ENCODE peak calls at places on chromosome 1, in five cellular contexts. J, B, M, P and N are unnamed samples.

GRCh38 chr1:204439976-204440375 is 28.4 kb upstream of the PPP1R15B start:
- DNase-seq in J (no peak), B (no peak), M (no peak), P (no peak), N (no peak)

GRCh38 chr1:70426154-70427131 is 15.4 kb downstream of the CTH start:
- DNase-seq in J (no peak), B (no peak), M (no peak), P (no peak), N (no peak)

GRCh38 chr1:156804026-156804425 is 12.6 kb downstream of the SH2D2A start:
- DNase-seq in J (no peak), B (no peak), M (no peak), P (no peak), N (no peak)

GRCh38 chr1:175078629-175079028 is 11.0 kb downstream of the TNN start:
- DNase-seq in J (no peak), B (no peak), M (no peak), P (no peak), N (no peak)

GRCh38 chr1:60571811-60572210 is 498.2 kb upstream of the C1orf87 start:
- DNase-seq in J (no peak), B (no peak), M (peak; percentile 43), P (no peak), N (peak; percentile 54)

GRCh38 chr1:215181518-215181917 is 99.0 kb downstream of the KCNK2 start:
- DNase-seq in J (no peak), B (no peak), M (no peak), P (no peak), N (no peak)

GRCh38 chr1:181101581-181102226 is 13.2 kb downstream of the IER5 start:
- DNase-seq in J (peak; percentile 75), B (no peak), M (no peak), P (no peak), N (no peak)

GRCh38 chr1:84683508-84683907 is 6.8 kb downstream of the SSX2IP start:
- DNase-seq in J (no peak), B (no peak), M (no peak), P (no peak), N (no peak)

GRCh38 chr1:18883079-18883478 is 19.3 kb downstream of the ALDH4A1 start:
- DNase-seq in J (no peak), B (no peak), M (no peak), P (no peak), N (no peak)

GRCh38 chr1:93723101-93723500 is 41.5 kb upstream of the BCAR3 start:
- DNase-seq in J (peak; percentile 52), B (no peak), M (no peak), P (no peak), N (no peak)

GRCh38 chr1:183622884-183623785 is 12.4 kb downstream of the ARPC5 start:
- DNase-seq in J (peak; percentile 82), B (peak; percentile 7), M (peak; percentile 61), P (no peak), N (peak; percentile 37)

GRCh38 chr1:236451796-236452373 is 57.8 kb downstream of the EDARADD start:
- DNase-seq in J (peak; percentile 26), B (peak; percentile 24), M (no peak), P (no peak), N (no peak)

GRCh38 chr1:6163973-6164617 is 16.0 kb downstream of the CHD5 start:
- DNase-seq in J (no peak), B (no peak), M (no peak), P (no peak), N (no peak)

GRCh38 chr1:167344605-167345385 is 124.1 kb downstream of the POU2F1 start:
- DNase-seq in J (no peak), B (no peak), M (no peak), P (no peak), N (no peak)

GRCh38 chr1:41381691-41382530 is 20.7 kb downstream of the FOXO6 start:
- DNase-seq in J (peak; percentile 65), B (peak; percentile 23), M (no peak), P (no peak), N (no peak)

GRCh38 chr1:47849611-47850261 is 147.4 kb downstream of the TRABD2B start:
- DNase-seq in J (no peak), B (no peak), M (no peak), P (no peak), N (no peak)

GRCh38 chr1:26949926-26950319 is 10.3 kb downstream of the KDF1 start:
- DNase-seq in J (no peak), B (no peak), M (no peak), P (no peak), N (no peak)

GRCh38 chr1:110003747-110004428 is 19.3 kb downstream of the AHCYL1 start:
- DNase-seq in J (peak; percentile 98), B (no peak), M (peak; percentile 98), P (no peak), N (peak; percentile 99)

GRCh38 chr1:53350853-53351767 is 23.2 kb upstream of the LRP8 start:
- DNase-seq in J (no peak), B (no peak), M (no peak), P (no peak), N (no peak)

GRCh38 chr1:18108313-18109057 is 887 bp downstream of the IGSF21 start:
- DNase-seq in J (no peak), B (no peak), M (no peak), P (no peak), N (no peak)

GRCh38 chr1:212794561-212795014 is 2.9 kb downstream of the TATDN3 start:
- DNase-seq in J (no peak), B (no peak), M (no peak), P (no peak), N (no peak)

GRCh38 chr1:212791676-212792395 is at the start of the genes NSL1 and TATDN3:
- DNase-seq in J (peak; percentile 90), B (peak; percentile 90), M (peak; percentile 86), P (peak; percentile 73), N (peak; percentile 75)

GRCh38 chr1:212785871-212786270 is 5.7 kb downstream of the NSL1 start:
- DNase-seq in J (no peak), B (no peak), M (no peak), P (no peak), N (no peak)

GRCh38 chr1:212792396-212792908 is 758 bp downstream of the TATDN3 start:
- DNase-seq in J (peak; percentile 26), B (no peak), M (no peak), P (no peak), N (no peak)

DNA sequence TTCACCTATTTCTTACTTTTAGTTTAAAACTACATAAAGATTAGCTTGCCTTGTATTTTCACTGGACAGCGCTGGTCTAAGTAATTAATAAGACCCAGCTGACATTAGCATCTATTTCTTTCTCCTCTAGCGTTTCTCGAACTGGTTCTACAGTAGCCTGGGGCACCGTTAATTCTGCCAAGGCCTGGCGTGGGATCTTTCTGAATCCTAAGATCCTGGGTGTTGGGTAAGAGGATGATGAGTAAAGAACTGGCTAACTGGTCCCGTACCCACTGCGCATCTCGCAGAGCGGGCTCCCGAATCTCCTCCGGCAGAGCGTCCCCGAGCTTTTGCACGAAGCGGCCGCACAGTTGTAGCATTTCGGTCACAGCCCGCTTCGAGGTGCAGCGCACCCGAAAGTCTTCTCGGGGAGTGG is 309 bp downstream of the NSL1 start:
- DNase-seq in J (peak; percentile 98), B (no peak), M (peak; percentile 47), P (no peak), N (peak; percentile 42)
- H3K4me3 ChIP-seq in J (peak overlapping the region; percentile 82), B (peak overlapping the region; percentile 99), M (peak overlapping the region; percentile 95), P (peak overlapping the region; percentile 94), N (peak overlapping the region; percentile 94)

GRCh38 chr1:180096584-180097318 is 57.9 kb upstream of the QSOX1 start:
- DNase-seq in J (no peak), B (no peak), M (no peak), P (no peak), N (no peak)

GRCh38 chr1:180094705-180095280 is 59.9 kb upstream of the QSOX1 start:
- DNase-seq in J (no peak), B (no peak), M (no peak), P (no peak), N (no peak)

GRCh38 chr1:180098242-180098995 is 56.2 kb upstream of the QSOX1 start:
- DNase-seq in J (peak; percentile 91), B (no peak), M (peak; percentile 53), P (no peak), N (peak; percentile 52)

GRCh38 chr1:180101411-180101810 is 53.3 kb upstream of the QSOX1 start:
- DNase-seq in J (no peak), B (no peak), M (no peak), P (no peak), N (no peak)

GRCh38 chr1:180097319-180097605 is 57.4 kb upstream of the QSOX1 start:
- DNase-seq in J (no peak), B (no peak), M (no peak), P (no peak), N (no peak)
- H3K4me3 ChIP-seq in J (no peak overlapping the region), B (no peak overlapping the region), M (no peak overlapping the region), P (no peak overlapping the region), N (no peak overlapping the region)

GRCh38 chr1:55244476-55245109 is 29.4 kb upstream of the USP24 start:
- DNase-seq in J (peak; percentile 81), B (no peak), M (no peak), P (no peak), N (no peak)
- H3K4me3 ChIP-seq in J (no peak overlapping the region), B (no peak overlapping the region), M (no peak overlapping the region), P (no peak overlapping the region), N (no peak overlapping the region)

DNA sequence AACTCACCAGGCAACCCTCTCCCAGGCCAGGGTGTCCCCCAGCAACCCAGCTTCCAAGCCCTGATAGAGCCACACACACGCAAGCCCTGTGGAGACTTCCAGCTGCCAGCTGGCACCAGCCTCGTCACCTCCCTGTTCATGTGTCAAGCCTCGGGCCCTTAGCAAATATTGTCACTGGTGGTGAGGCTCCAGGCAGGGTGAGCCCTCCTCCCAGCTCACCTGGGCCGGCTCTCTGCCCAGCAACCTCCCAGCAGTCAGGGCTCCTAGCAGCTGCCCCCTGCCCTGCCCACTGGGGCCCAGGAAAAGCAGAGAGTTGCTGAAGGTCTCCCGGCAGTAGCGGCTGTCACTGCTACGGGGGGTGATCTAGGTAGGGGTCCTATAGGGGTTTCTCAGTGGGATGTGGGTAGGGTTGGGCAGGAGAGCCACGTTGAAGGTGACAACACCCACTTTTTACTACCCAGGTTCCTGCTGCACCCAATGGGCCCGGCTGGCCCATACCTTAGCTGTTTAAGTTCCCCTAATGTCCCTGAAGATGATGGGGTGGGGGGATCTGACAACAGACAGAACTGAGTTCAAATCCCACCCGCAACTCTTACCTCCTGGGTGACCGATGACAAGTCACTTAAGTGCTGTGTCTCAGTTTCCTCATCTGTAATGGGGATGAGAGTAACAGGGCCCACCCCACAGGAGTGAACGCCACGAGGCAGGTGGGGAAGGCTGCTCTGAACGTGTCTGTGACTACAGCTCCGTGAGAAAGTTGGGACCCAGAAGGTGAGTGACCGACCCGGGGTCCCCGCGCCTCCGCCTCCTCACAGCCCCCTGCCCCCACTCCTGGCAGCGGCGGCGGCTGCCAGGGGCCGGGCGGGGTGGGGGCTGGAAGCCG is 678 bp downstream of the TTC39A start:
- DNase-seq in J (no peak), B (no peak), M (no peak), P (no peak), N (no peak)
- H3K4me3 ChIP-seq in J (no peak overlapping the region), B (no peak overlapping the region), M (peak overlapping the region; percentile 22), P (peak overlapping the region; percentile 5), N (peak overlapping the region; percentile 6)

GRCh38 chr1:37987679-37988078 is 2.1 kb downstream of the SF3A3 start:
- DNase-seq in J (no peak), B (no peak), M (no peak), P (no peak), N (no peak)

GRCh38 chr1:37989381-37989930 is 366 bp downstream of the SF3A3 start:
- DNase-seq in J (peak; percentile 72), B (no peak), M (no peak), P (no peak), N (no peak)

GRCh38 chr1:37978541-37978940 is 11.3 kb downstream of the SF3A3 start:
- DNase-seq in J (no peak), B (no peak), M (no peak), P (no peak), N (no peak)

GRCh38 chr1:37983546-37983945 is 6.3 kb downstream of the SF3A3 start:
- DNase-seq in J (no peak), B (no peak), M (no peak), P (no peak), N (no peak)
- H3K4me3 ChIP-seq in J (no peak overlapping the region), B (no peak overlapping the region), M (no peak overlapping the region), P (no peak overlapping the region), N (no peak overlapping the region)